ENCODE peak calls at places on chromosomes 7 and 10, in eight cellular contexts. One of them, this sample, is unnamed. For H3K4me1, the result is how much of the 10 kb centered on the place peaks cover.

GRCh38 chr7:18590744-18591340 is 95.3 kb downstream of the HDAC9 start:
- DNase-seq in OCI-LY7: peak
- DNase-seq in thoracic aorta: no peak
- DNase-seq in adrenal gland: no peak
- DNase-seq in SK-N-SH: peak
- DNase-seq in endodermal cell: no peak
- DNase-seq in esophagus squamous epithelium: no peak
- DNase-seq in uterus: no peak
- DNase-seq in this sample: no peak

GRCh38 chr7:134320201-134320600 is 3.5 kb upstream of the SLC35B4 start:
- DNase-seq in esophagus squamous epithelium: no peak
- DNase-seq in thoracic aorta: no peak
- DNase-seq in OCI-LY7: no peak
- DNase-seq in uterus: no peak
- DNase-seq in adrenal gland: no peak
- DNase-seq in endodermal cell: no peak
- DNase-seq in SK-N-SH: no peak
- DNase-seq in this sample: no peak

GRCh38 chr7:105820667-105821066 is 55.7 kb downstream of the ATXN7L1 start:
- DNase-seq in uterus: no peak
- DNase-seq in adrenal gland: no peak
- DNase-seq in OCI-LY7: no peak
- DNase-seq in endodermal cell: no peak
- DNase-seq in SK-N-SH: no peak
- DNase-seq in thoracic aorta: no peak
- DNase-seq in esophagus squamous epithelium: no peak
- DNase-seq in this sample: no peak

GRCh38 chr10:21372651-21373410 is 152.7 kb downstream of the SKIDA1 start:
- DNase-seq in adrenal gland: peak
- DNase-seq in uterus: peak
- DNase-seq in SK-N-SH: peak
- DNase-seq in OCI-LY7: peak
- DNase-seq in esophagus squamous epithelium: no peak
- DNase-seq in thoracic aorta: peak
- DNase-seq in endodermal cell: peak
- DNase-seq in this sample: peak

GRCh38 chr10:86261470-86261869 is 105.1 kb downstream of the GRID1 start:
- DNase-seq in OCI-LY7: no peak
- DNase-seq in uterus: no peak
- DNase-seq in thoracic aorta: no peak
- DNase-seq in esophagus squamous epithelium: no peak
- DNase-seq in adrenal gland: no peak
- DNase-seq in SK-N-SH: no peak
- DNase-seq in endodermal cell: no peak
- DNase-seq in this sample: no peak

GRCh38 chr10:128851726-128852125 is 615.3 kb upstream of the MGMT start:
- DNase-seq in OCI-LY7: no peak
- DNase-seq in SK-N-SH: no peak
- DNase-seq in esophagus squamous epithelium: no peak
- DNase-seq in thoracic aorta: no peak
- DNase-seq in uterus: peak
- DNase-seq in adrenal gland: no peak
- DNase-seq in endodermal cell: no peak
- DNase-seq in this sample: peak

GRCh38 chr7:54419209-54419608 is 123.0 kb upstream of the VSTM2A start:
- DNase-seq in uterus: no peak
- DNase-seq in SK-N-SH: no peak
- DNase-seq in adrenal gland: no peak
- DNase-seq in OCI-LY7: no peak
- DNase-seq in endodermal cell: peak
- DNase-seq in thoracic aorta: no peak
- DNase-seq in esophagus squamous epithelium: no peak
- DNase-seq in this sample: no peak

GRCh38 chr7:148927141-148927540 is 43.0 kb upstream of the EZH2 start:
- DNase-seq in OCI-LY7: no peak
- DNase-seq in SK-N-SH: no peak
- DNase-seq in uterus: no peak
- DNase-seq in adrenal gland: no peak
- DNase-seq in esophagus squamous epithelium: no peak
- DNase-seq in thoracic aorta: no peak
- DNase-seq in endodermal cell: no peak
- DNase-seq in this sample: no peak

GRCh38 chr7:54245046-54245445 is 297.1 kb upstream of the VSTM2A start:
- DNase-seq in adrenal gland: no peak
- DNase-seq in thoracic aorta: no peak
- DNase-seq in uterus: no peak
- DNase-seq in esophagus squamous epithelium: no peak
- DNase-seq in endodermal cell: no peak
- DNase-seq in OCI-LY7: no peak
- DNase-seq in SK-N-SH: no peak
- DNase-seq in this sample: no peak

GRCh38 chr10:69976795-69977546 is 75.7 kb upstream of the MACROH2A2 start:
- DNase-seq in OCI-LY7: no peak
- DNase-seq in adrenal gland: no peak
- DNase-seq in esophagus squamous epithelium: no peak
- DNase-seq in thoracic aorta: no peak
- DNase-seq in endodermal cell: no peak
- DNase-seq in SK-N-SH: no peak
- DNase-seq in uterus: no peak
- DNase-seq in this sample: no peak

GRCh38 chr7:25009271-25009670 is 29.3 kb upstream of the OSBPL3 start:
- DNase-seq in uterus: no peak
- DNase-seq in OCI-LY7: no peak
- DNase-seq in adrenal gland: no peak
- DNase-seq in thoracic aorta: no peak
- DNase-seq in endodermal cell: no peak
- DNase-seq in esophagus squamous epithelium: no peak
- DNase-seq in SK-N-SH: no peak
- DNase-seq in this sample: no peak

GRCh38 chr10:8058274-8059111 is 4.0 kb downstream of the GATA3 start:
- DNase-seq in uterus: no peak
- DNase-seq in endodermal cell: peak
- DNase-seq in SK-N-SH: no peak
- DNase-seq in adrenal gland: no peak
- DNase-seq in esophagus squamous epithelium: no peak
- DNase-seq in thoracic aorta: no peak
- DNase-seq in OCI-LY7: no peak
- DNase-seq in this sample: no peak

GRCh38 chr10:8061274-8062211 is 7.1 kb downstream of the GATA3 start:
- DNase-seq in thoracic aorta: no peak
- DNase-seq in SK-N-SH: no peak
- DNase-seq in esophagus squamous epithelium: no peak
- DNase-seq in uterus: no peak
- DNase-seq in endodermal cell: peak
- DNase-seq in OCI-LY7: no peak
- DNase-seq in adrenal gland: no peak
- DNase-seq in this sample: no peak

GRCh38 chr10:8059191-8059936 is 4.9 kb downstream of the GATA3 start:
- DNase-seq in esophagus squamous epithelium: no peak
- DNase-seq in endodermal cell: peak
- DNase-seq in OCI-LY7: peak
- DNase-seq in uterus: no peak
- DNase-seq in SK-N-SH: no peak
- DNase-seq in thoracic aorta: no peak
- DNase-seq in adrenal gland: no peak
- DNase-seq in this sample: no peak

GRCh38 chr10:8060010-8060703 is 5.7 kb downstream of the GATA3 start:
- DNase-seq in adrenal gland: no peak
- DNase-seq in endodermal cell: no peak
- DNase-seq in thoracic aorta: no peak
- DNase-seq in SK-N-SH: no peak
- DNase-seq in esophagus squamous epithelium: no peak
- DNase-seq in uterus: no peak
- DNase-seq in OCI-LY7: peak
- DNase-seq in this sample: no peak

GRCh38 chr10:8060704-8061121 is 6.2 kb downstream of the GATA3 start:
- DNase-seq in adrenal gland: no peak
- DNase-seq in endodermal cell: peak
- DNase-seq in OCI-LY7: no peak
- DNase-seq in uterus: no peak
- DNase-seq in thoracic aorta: no peak
- DNase-seq in esophagus squamous epithelium: no peak
- DNase-seq in SK-N-SH: no peak
- DNase-seq in this sample: no peak
- H3K4me1 ChIP-seq in adrenal gland: under half
- H3K4me1 ChIP-seq in endodermal cell: under half
- H3K4me1 ChIP-seq in OCI-LY7: under half
- H3K4me1 ChIP-seq in uterus: under half
- H3K4me1 ChIP-seq in thoracic aorta: under half
- H3K4me1 ChIP-seq in esophagus squamous epithelium: under half
- H3K4me1 ChIP-seq in SK-N-SH: under half
- H3K4me1 ChIP-seq in this sample: under half

DNA sequence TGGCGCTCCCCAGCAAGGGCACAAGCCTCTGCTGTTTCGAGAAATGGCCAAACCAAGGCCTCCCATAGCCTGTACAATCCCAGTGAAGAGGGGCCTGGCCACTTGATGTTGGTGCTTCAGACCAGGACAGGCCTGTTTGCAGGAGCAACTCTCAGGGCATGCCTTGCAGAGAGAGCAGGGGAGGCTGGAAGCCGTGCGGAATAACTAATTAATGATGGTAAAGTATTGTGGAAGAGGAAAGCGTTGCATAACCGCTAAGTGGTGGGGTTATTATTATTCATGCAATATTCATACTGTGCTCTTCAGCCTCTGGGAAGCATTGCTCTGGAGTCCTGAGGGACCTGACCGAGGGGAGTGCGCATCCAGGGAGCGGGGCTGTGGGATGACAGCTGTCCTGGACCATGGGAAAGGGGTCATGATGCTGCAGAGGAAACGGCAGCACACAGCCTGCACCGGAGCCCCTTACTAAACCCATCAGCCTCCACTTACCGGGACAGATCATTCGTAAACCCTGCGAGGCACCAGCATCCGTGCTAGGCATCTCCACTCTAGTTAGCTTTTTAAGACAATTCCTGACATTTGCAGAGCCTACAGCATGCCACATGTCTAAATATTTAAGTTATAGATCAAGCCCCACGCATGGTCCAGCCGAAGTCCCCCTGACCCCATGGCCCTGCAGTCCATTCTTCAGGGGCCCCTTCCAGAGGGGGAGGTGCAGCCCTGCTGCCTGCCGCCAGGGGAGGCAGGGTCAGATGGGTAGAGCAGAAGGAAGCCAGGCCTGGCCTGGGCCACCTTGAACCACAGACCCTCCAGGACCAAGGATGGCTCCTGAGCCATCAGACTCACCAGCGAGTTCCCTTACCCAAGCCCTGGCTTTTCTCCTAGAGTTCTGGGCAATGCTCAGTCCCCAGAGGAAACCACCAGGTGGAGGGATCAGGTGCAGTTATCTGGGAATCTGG is 11.6 kb downstream of the TMEM273 start:
- DNase-seq in endodermal cell: no peak
- DNase-seq in uterus: no peak
- DNase-seq in OCI-LY7: no peak
- DNase-seq in SK-N-SH: no peak
- DNase-seq in thoracic aorta: no peak
- DNase-seq in adrenal gland: no peak
- DNase-seq in esophagus squamous epithelium: no peak
- DNase-seq in this sample: no peak
- H3K4me1 ChIP-seq in endodermal cell: under half
- H3K4me1 ChIP-seq in uterus: under half
- H3K4me1 ChIP-seq in OCI-LY7: under half
- H3K4me1 ChIP-seq in SK-N-SH: under half
- H3K4me1 ChIP-seq in thoracic aorta: under half
- H3K4me1 ChIP-seq in adrenal gland: under half
- H3K4me1 ChIP-seq in esophagus squamous epithelium: under half
- H3K4me1 ChIP-seq in this sample: under half

GRCh38 chr7:155375337-155376277 is 77.9 kb downstream of the INSIG1 start:
- DNase-seq in thoracic aorta: no peak
- DNase-seq in OCI-LY7: no peak
- DNase-seq in adrenal gland: no peak
- DNase-seq in uterus: no peak
- DNase-seq in esophagus squamous epithelium: no peak
- DNase-seq in SK-N-SH: no peak
- DNase-seq in endodermal cell: peak
- DNase-seq in this sample: no peak
- H3K4me1 ChIP-seq in thoracic aorta: half or more
- H3K4me1 ChIP-seq in OCI-LY7: under half
- H3K4me1 ChIP-seq in adrenal gland: under half
- H3K4me1 ChIP-seq in uterus: under half
- H3K4me1 ChIP-seq in esophagus squamous epithelium: under half
- H3K4me1 ChIP-seq in SK-N-SH: under half
- H3K4me1 ChIP-seq in endodermal cell: under half
- H3K4me1 ChIP-seq in this sample: half or more

GRCh38 chr7:49577576-49577975 is 195.9 kb upstream of the VWC2 start:
- DNase-seq in thoracic aorta: no peak
- DNase-seq in SK-N-SH: no peak
- DNase-seq in adrenal gland: no peak
- DNase-seq in OCI-LY7: peak
- DNase-seq in endodermal cell: no peak
- DNase-seq in esophagus squamous epithelium: no peak
- DNase-seq in uterus: no peak
- DNase-seq in this sample: no peak

GRCh38 chr7:49580000-49580399 is 193.4 kb upstream of the VWC2 start:
- DNase-seq in SK-N-SH: peak
- DNase-seq in endodermal cell: peak
- DNase-seq in OCI-LY7: no peak
- DNase-seq in adrenal gland: no peak
- DNase-seq in thoracic aorta: no peak
- DNase-seq in esophagus squamous epithelium: no peak
- DNase-seq in uterus: no peak
- DNase-seq in this sample: no peak

GRCh38 chr7:49583440-49583839 is 190.0 kb upstream of the VWC2 start:
- DNase-seq in esophagus squamous epithelium: no peak
- DNase-seq in endodermal cell: no peak
- DNase-seq in thoracic aorta: no peak
- DNase-seq in uterus: no peak
- DNase-seq in adrenal gland: no peak
- DNase-seq in SK-N-SH: no peak
- DNase-seq in OCI-LY7: no peak
- DNase-seq in this sample: no peak

DNA sequence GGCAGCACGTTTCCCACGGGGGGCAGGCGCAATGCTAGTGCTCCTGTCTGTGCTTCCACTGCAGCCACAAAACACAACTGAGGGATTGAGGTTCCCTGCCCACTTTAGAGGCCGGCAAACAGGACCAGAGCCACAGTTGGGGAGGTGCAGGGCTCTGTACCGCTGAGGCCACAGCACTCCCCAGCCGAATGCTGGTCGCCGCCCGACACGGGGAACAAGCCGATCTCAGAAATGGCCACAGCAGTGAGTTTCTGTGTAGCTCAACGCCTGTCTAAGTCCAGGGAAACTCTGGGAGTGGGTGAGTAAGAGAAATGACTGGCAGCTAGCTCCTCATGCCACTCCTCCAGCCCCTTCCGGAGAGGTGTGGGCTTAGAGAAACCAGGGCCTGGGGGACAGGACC is 194.0 kb upstream of the VWC2 start:
- DNase-seq in SK-N-SH: peak
- DNase-seq in thoracic aorta: no peak
- DNase-seq in adrenal gland: no peak
- DNase-seq in esophagus squamous epithelium: no peak
- DNase-seq in OCI-LY7: no peak
- DNase-seq in endodermal cell: no peak
- DNase-seq in uterus: no peak
- DNase-seq in this sample: no peak
- H3K4me1 ChIP-seq in SK-N-SH: under half
- H3K4me1 ChIP-seq in thoracic aorta: under half
- H3K4me1 ChIP-seq in adrenal gland: under half
- H3K4me1 ChIP-seq in esophagus squamous epithelium: under half
- H3K4me1 ChIP-seq in OCI-LY7: under half
- H3K4me1 ChIP-seq in endodermal cell: under half
- H3K4me1 ChIP-seq in uterus: under half
- H3K4me1 ChIP-seq in this sample: under half

This sample was measured in tibial nerve.